ENCODE peak calls at places on chromosomes 2 and 18, in six cellular contexts. E is effector memory CD4-positive, alpha-beta T cell; N is activated CD4-positive, alpha-beta memory T cell treated with anti-CD3 and anti-CD28 coated beads for 36 hours; M is AG09319; T is HTR-8/SVneo; A is left ventricle myocardium superior. Q is an unnamed sample.
A peak's percentile ranks its signal among the peaks of the same experiment; 100 is the strongest.

GRCh38 chr2:229129738-229130371 is 141.2 kb downstream of the PID1 start:
- DNase-seq in E (no peak), N (no peak), M (peak; percentile 31), T (no peak), A (peak; percentile 31), Q (peak; percentile 71)

GRCh38 chr2:4353668-4354067 is 650.3 kb downstream of the DCDC2C start:
- DNase-seq in E (no peak), N (no peak), M (no peak), T (no peak), A (no peak), Q (no peak)

GRCh38 chr2:157246212-157247067 is 11.1 kb upstream of the GALNT5 start:
- DNase-seq in E (no peak), N (peak; percentile 64), M (peak; percentile 52), T (peak; percentile 24), A (no peak), Q (no peak)

GRCh38 chr2:62234755-62235655 is 39.1 kb downstream of the B3GNT2 start:
- DNase-seq in E (no peak), N (no peak), M (no peak), T (no peak), A (no peak), Q (no peak)

GRCh38 chr2:43518182-43518581 is 77.7 kb downstream of the THADA start:
- DNase-seq in E (no peak), N (no peak), M (no peak), T (no peak), A (no peak), Q (no peak)

GRCh38 chr2:234681206-234681605 is 184.3 kb upstream of the ARL4C start:
- DNase-seq in E (no peak), N (no peak), M (no peak), T (no peak), A (no peak), Q (no peak)

GRCh38 chr18:47689386-47689785 is 241.1 kb downstream of the SMAD2 start:
- DNase-seq in E (no peak), N (no peak), M (no peak), T (no peak), A (no peak), Q (no peak)

GRCh38 chr2:30225131-30225762 is 6.1 kb upstream of the LBH start:
- DNase-seq in E (peak; percentile 34), N (peak; percentile 62), M (no peak), T (peak; percentile 58), A (peak; percentile 57), Q (peak; percentile 59)

GRCh38 chr2:59034791-59035190 is 793.7 kb upstream of the FANCL start:
- DNase-seq in E (no peak), N (no peak), M (no peak), T (no peak), A (no peak), Q (no peak)

GRCh38 chr2:219701847-219702634 is 74.6 kb downstream of the SLC4A3 start:
- DNase-seq in E (no peak), N (no peak), M (no peak), T (no peak), A (peak; percentile 62), Q (peak; percentile 55)

GRCh38 chr18:55552498-55553189 is 35.3 kb downstream of the TCF4 start:
- DNase-seq in E (no peak), N (no peak), M (no peak), T (no peak), A (no peak), Q (no peak)

GRCh38 chr2:17416891-17417391 is 101.3 kb downstream of the RAD51AP2 start:
- DNase-seq in E (no peak), N (no peak), M (no peak), T (no peak), A (no peak), Q (no peak)

GRCh38 chr2:161407597-161407996 is 8.5 kb upstream of the TBR1 start:
- DNase-seq in E (no peak), N (no peak), M (no peak), T (no peak), A (no peak), Q (no peak)

GRCh38 chr2:174963437-174964400 is 41.5 kb downstream of the CHN1 start:
- DNase-seq in E (no peak), N (no peak), M (no peak), T (no peak), A (no peak), Q (no peak)

GRCh38 chr2:196171946-196172345 is 568 bp upstream of the STK17B start:
- DNase-seq in E (no peak), N (no peak), M (no peak), T (no peak), A (no peak), Q (no peak)

Q was measured in aorta.